ENCODE peak calls at places on chromosomes 12 and 14, in four cellular contexts. W is NCI-H1105; Z is GM03348; X is naive thymus-derived CD8-positive, alpha-beta T cell. O is an unnamed sample.
A peak's percentile ranks its signal among the peaks of the same experiment; 100 is the strongest.

GRCh38 chr12:103495158-103495782 is 498 bp downstream of the C12orf42 start:
- DNase-seq in W (peak; percentile 95), Z (peak; percentile 12), X (peak; percentile 72), O (no peak)

GRCh38 chr14:60085085-60085484 is 6.6 kb upstream of the PCNX4 start:
- DNase-seq in W (no peak), Z (peak; percentile 27), X (no peak), O (no peak)

GRCh38 chr12:45290218-45290609 is 74.3 kb downstream of the ANO6 start:
- DNase-seq in W (no peak), Z (peak; percentile 48), X (no peak), O (no peak)

GRCh38 chr14:57168138-57168695 is 100.5 kb downstream of the EXOC5 start:
- DNase-seq in W (no peak), Z (no peak), X (no peak), O (no peak)

GRCh38 chr14:78455896-78456435 is 285.8 kb downstream of the NRXN3 start:
- DNase-seq in W (no peak), Z (no peak), X (no peak), O (no peak)

GRCh38 chr12:120760349-120761245 is 35.0 kb downstream of the ACADS start:
- DNase-seq in W (no peak), Z (no peak), X (no peak), O (no peak)

GRCh38 chr12:3452348-3452747 is 38.7 kb upstream of the PRMT8 start:
- DNase-seq in W (no peak), Z (no peak), X (no peak), O (no peak)

GRCh38 chr12:112947314-112947713 is 9.0 kb downstream of the OAS3 start:
- DNase-seq in W (no peak), Z (no peak), X (no peak), O (no peak)

GRCh38 chr14:39368261-39368959 is 63.8 kb downstream of the FBXO33 start:
- DNase-seq in W (peak; percentile 53), Z (peak; percentile 72), X (no peak), O (peak; percentile 11)

GRCh38 chr12:14962797-14963196 is 1.4 kb upstream of the ARHGDIB start:
- DNase-seq in W (no peak), Z (no peak), X (no peak), O (no peak)

GRCh38 chr12:3632256-3633240 is 120.4 kb downstream of the CRACR2A start:
- DNase-seq in W (no peak), Z (no peak), X (no peak), O (no peak)

GRCh38 chr12:92706594-92706993 is 3.8 kb downstream of the PLEKHG7 start:
- DNase-seq in W (no peak), Z (no peak), X (no peak), O (no peak)

GRCh38 chr14:78251308-78251707 is 81.1 kb downstream of the NRXN3 start:
- DNase-seq in W (no peak), Z (no peak), X (no peak), O (no peak)

GRCh38 chr14:101962503-101962874 is 1.9 kb upstream of the DYNC1H1 start:
- DNase-seq in W (peak; percentile 66), Z (peak; percentile 73), X (no peak), O (no peak)

GRCh38 chr12:115374480-115375187 is 690.7 kb upstream of the TBX3 start:
- DNase-seq in W (no peak), Z (no peak), X (no peak), O (no peak)

GRCh38 chr14:38290601-38291190 is 34.8 kb upstream of the CLEC14A start:
- DNase-seq in W (no peak), Z (peak; percentile 64), X (no peak), O (no peak)

GRCh38 chr12:64889434-64890216 is 65.2 kb downstream of the TBC1D30 start:
- DNase-seq in W (no peak), Z (no peak), X (no peak), O (no peak)

GRCh38 chr12:74412607-74413230 is 124.9 kb upstream of the ATXN7L3B start:
- DNase-seq in W (peak; percentile 45), Z (no peak), X (no peak), O (no peak)

GRCh38 chr14:56482306-56482705 is 97.3 kb upstream of the TMEM260 start:
- DNase-seq in W (no peak), Z (no peak), X (no peak), O (no peak)

GRCh38 chr14:32259368-32260013 is 56.4 kb upstream of the RNU6-8 start:
- DNase-seq in W (no peak), Z (peak; percentile 33), X (no peak), O (peak; percentile 3)

GRCh38 chr14:57485635-57486034 is 8.0 kb downstream of the CCDC198 start:
- DNase-seq in W (no peak), Z (no peak), X (no peak), O (no peak)

GRCh38 chr12:5688226-5688625 is 256.3 kb downstream of the NTF3 start:
- DNase-seq in W (no peak), Z (no peak), X (no peak), O (no peak)

GRCh38 chr14:75449703-75450102 is 21.9 kb downstream of the JDP2 start:
- DNase-seq in W (no peak), Z (no peak), X (no peak), O (no peak)